ENCODE peak calls at places on chromosomes 5 and 9, in eight cellular contexts. U is HCT116, T is heart left ventricle, F is testis, Y is A549, N is esophagus squamous epithelium, G is adrenal gland, B is tibial nerve. D is an unnamed sample.

GRCh38 chr9:123284658-123285057 is 16.3 kb upstream of the STRBP start:
- DNase-seq in T (no peak), G (no peak), F (no peak), Y (no peak), U (no peak), N (no peak), B (no peak), D (no peak)

GRCh38 chr9:72557549-72557948 is 36.1 kb downstream of the TMC1 start:
- DNase-seq in G (peak), Y (peak), F (peak), U (peak), T (no peak), B (no peak), N (no peak), D (peak)

GRCh38 chr5:1014781-1015221 is 6.2 kb downstream of the NKD2 start:
- DNase-seq in F (no peak), N (no peak), G (no peak), T (no peak), U (no peak), Y (no peak), B (no peak), D (no peak)

GRCh38 chr9:86275962-86276361 is 6.4 kb downstream of the ISCA1 start:
- DNase-seq in Y (peak), G (no peak), B (no peak), F (no peak), N (no peak), U (no peak), T (no peak), D (peak)

GRCh38 chr5:17305964-17306725 is 88.7 kb downstream of the BASP1 start:
- DNase-seq in G (no peak), T (no peak), B (peak), U (no peak), Y (peak), F (no peak), N (no peak), D (no peak)

GRCh38 chr5:132747693-132748440 is 641 bp downstream of the CCNI2 start:
- DNase-seq in Y (no peak), T (no peak), N (no peak), F (no peak), B (no peak), G (no peak), U (no peak), D (peak)

GRCh38 chr5:54905246-54905770 is 80.1 kb downstream of the ESM1 start:
- DNase-seq in U (no peak), F (no peak), Y (no peak), B (no peak), T (no peak), G (no peak), N (no peak), D (no peak)

GRCh38 chr5:73661753-73662152 is 35.8 kb downstream of the ARHGEF28 start:
- DNase-seq in T (no peak), F (no peak), G (no peak), U (no peak), N (no peak), Y (no peak), B (no peak), D (no peak)

GRCh38 chr9:14277202-14277601 is 36.7 kb downstream of the NFIB start:
- DNase-seq in Y (peak), T (peak), F (no peak), B (no peak), U (peak), G (no peak), N (no peak), D (no peak)

GRCh38 chr5:14286574-14287399 is 143.6 kb downstream of the TRIO start:
- DNase-seq in Y (no peak), B (no peak), F (no peak), G (no peak), U (no peak), T (no peak), N (no peak), D (no peak)

GRCh38 chr9:129697956-129698757 is 32.7 kb downstream of the PRRX2 start:
- DNase-seq in F (no peak), N (no peak), U (no peak), G (no peak), B (peak), T (peak), Y (no peak), D (no peak)

GRCh38 chr5:148403344-148403743 is 19.6 kb downstream of the FBXO38 start:
- DNase-seq in B (no peak), T (no peak), G (no peak), N (no peak), Y (no peak), F (no peak), U (no peak), D (no peak)

GRCh38 chr5:54610197-54610898 is 92.8 kb downstream of the SNX18 start:
- DNase-seq in B (no peak), U (no peak), G (no peak), Y (no peak), N (no peak), T (no peak), F (no peak), D (no peak)

GRCh38 chr9:89387197-89387849 is 69.0 kb downstream of the SECISBP2 start:
- DNase-seq in G (no peak), N (no peak), T (no peak), B (no peak), U (no peak), F (no peak), Y (no peak), D (no peak)

GRCh38 chr9:93651521-93651950 is 75.2 kb downstream of the PHF2 start:
- DNase-seq in B (no peak), T (peak), G (no peak), N (no peak), Y (no peak), F (no peak), U (no peak), D (no peak)

GRCh38 chr5:149959406-149960236 is 937 bp upstream of the SLC26A2 start:
- DNase-seq in B (peak), Y (peak), N (no peak), G (no peak), U (peak), T (no peak), F (no peak), D (peak)

GRCh38 chr5:39648539-39649200 is 223.9 kb upstream of the DAB2 start:
- DNase-seq in T (no peak), N (no peak), Y (peak), G (no peak), B (no peak), F (no peak), U (peak), D (no peak)

GRCh38 chr9:14532716-14533115 is 160.5 kb downstream of the ZDHHC21 start:
- DNase-seq in F (no peak), G (no peak), Y (peak), B (no peak), U (no peak), N (no peak), T (no peak), D (no peak)

GRCh38 chr5:9168791-9169611 is 376.9 kb downstream of the SEMA5A start:
- DNase-seq in B (no peak), F (no peak), T (no peak), N (no peak), G (no peak), Y (no peak), U (no peak), D (no peak)

GRCh38 chr5:97245371-97245770 is 62.3 kb upstream of the RIOK2 start:
- DNase-seq in N (no peak), B (no peak), U (no peak), G (no peak), T (no peak), Y (no peak), F (no peak), D (no peak)

GRCh38 chr5:52772668-52773067 is 15.0 kb upstream of the ITGA1 start:
- DNase-seq in Y (no peak), T (no peak), N (no peak), F (no peak), G (no peak), U (no peak), B (no peak), D (no peak)

GRCh38 chr5:159953609-159954008 is 37.3 kb downstream of the ADRA1B start:
- DNase-seq in U (no peak), B (no peak), G (no peak), Y (no peak), F (no peak), N (no peak), T (no peak), D (no peak)

GRCh38 chr5:1639757-1640156 is 116.0 kb upstream of the LPCAT1 start:
- DNase-seq in Y (no peak), T (no peak), U (no peak), N (no peak), G (no peak), B (no peak), F (no peak), D (no peak)

GRCh38 chr5:160619381-160619780 is 197.7 kb downstream of the PTTG1 start:
- DNase-seq in N (no peak), G (no peak), Y (no peak), T (no peak), U (no peak), F (no peak), B (no peak), D (no peak)

GRCh38 chr9:134321957-134322741 is 4.1 kb upstream of the RXRA start:
- DNase-seq in B (no peak), G (peak), N (no peak), T (no peak), Y (no peak), F (no peak), U (no peak), D (no peak)

GRCh38 chr9:134325096-134325812 is 1.0 kb upstream of the RXRA start:
- DNase-seq in G (peak), Y (peak), T (peak), N (no peak), U (no peak), B (no peak), F (peak), D (peak)

GRCh38 chr9:134324359-134325095 is 1.7 kb upstream of the RXRA start:
- DNase-seq in N (no peak), G (peak), U (no peak), T (peak), B (no peak), Y (no peak), F (no peak), D (peak)

GRCh38 chr9:134322781-134323241 is 3.4 kb upstream of the RXRA start:
- DNase-seq in N (no peak), Y (no peak), T (peak), U (no peak), G (peak), B (no peak), F (no peak), D (no peak)

DNA sequence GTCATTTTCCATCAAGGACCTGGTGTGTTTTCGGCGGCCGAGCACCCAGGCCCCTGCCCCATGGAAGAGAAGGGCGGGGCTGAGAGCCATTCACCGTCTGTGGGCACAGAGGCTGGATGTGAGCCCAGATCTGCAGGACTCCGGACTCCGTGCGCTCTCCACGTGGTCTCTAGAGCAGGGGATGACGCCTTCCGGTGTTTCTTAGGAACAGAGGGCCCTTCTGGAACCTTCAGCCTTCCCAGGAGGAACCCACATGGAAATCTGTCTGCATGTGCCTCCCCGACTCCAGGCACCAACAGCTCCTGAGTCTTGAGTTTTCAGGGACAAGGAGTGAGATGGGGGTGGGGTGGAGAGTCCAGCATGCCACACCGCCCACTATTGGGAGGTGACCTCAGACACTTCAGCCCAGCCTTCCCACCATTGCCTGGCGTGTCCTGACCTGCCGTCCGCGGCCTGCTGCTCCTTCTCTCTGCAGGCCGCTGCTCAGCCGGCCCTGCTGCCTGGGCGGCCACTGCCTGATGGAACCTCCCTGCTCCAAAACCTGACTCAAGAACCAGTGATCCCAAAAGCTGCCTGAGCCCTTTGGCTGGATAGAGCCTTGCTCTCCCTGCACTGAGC is 2.4 kb upstream of the RXRA start:
- DNase-seq in G (peak), B (no peak), U (peak), T (peak), F (peak), Y (no peak), N (no peak), D (peak)
- TF ChIP-seq POLR2A in G (no peak), B (peak), U (no peak), T (no peak), F (no peak), Y (no peak), N (no peak), D (no peak)

GRCh38 chr9:115681599-115681998 is 472.0 kb upstream of the PAPPA start:
- DNase-seq in U (no peak), F (no peak), Y (no peak), B (no peak), N (no peak), G (no peak), T (no peak), D (no peak)
- TF ChIP-seq POLR2A in U (no peak), F (no peak), Y (no peak), B (no peak), N (no peak), G (no peak), T (no peak), D (no peak)

GRCh38 chr5:172902497-172903472 is 56.4 kb upstream of the RPL26L1 start:
- DNase-seq in N (no peak), Y (peak), F (peak), U (peak), G (peak), B (peak), T (peak), D (peak)
- TF ChIP-seq POLR2A in N (no peak), Y (no peak), F (no peak), U (no peak), G (peak), B (peak), T (no peak), D (no peak)

GRCh38 chr5:138464388-138465287 is 641 bp upstream of the EGR1 start:
- DNase-seq in N (peak), T (peak), G (peak), B (peak), U (peak), Y (peak), F (peak), D (peak)
- TF ChIP-seq POLR2A in N (no peak), T (no peak), G (peak), B (peak), U (peak), Y (peak), F (no peak), D (peak)